ENCODE peak calls at places on chromosomes 12 and 14, in four cellular contexts. One of them, this sample, is unnamed.

GRCh38 chr12:69927145-69927544 is 102.1 kb downstream of the MYRFL start:
- DNase-seq in GM12878: no peak
- DNase-seq in K562: no peak
- DNase-seq in HepG2: no peak
- DNase-seq in this sample: no peak

GRCh38 chr14:62807636-62808035 is 237.6 kb downstream of the KCNH5 start:
- DNase-seq in GM12878: no peak
- DNase-seq in K562: no peak
- DNase-seq in HepG2: no peak
- DNase-seq in this sample: no peak

GRCh38 chr12:110279561-110279960 is 1.5 kb upstream of the ATP2A2 start:
- DNase-seq in GM12878: no peak
- DNase-seq in K562: no peak
- DNase-seq in HepG2: no peak
- DNase-seq in this sample: no peak

GRCh38 chr12:64900540-64900939 is 76.1 kb downstream of the TBC1D30 start:
- DNase-seq in GM12878: no peak
- DNase-seq in K562: no peak
- DNase-seq in HepG2: no peak
- DNase-seq in this sample: no peak

GRCh38 chr12:45518516-45519235 is 210.8 kb upstream of the ARID2 start:
- DNase-seq in GM12878: no peak
- DNase-seq in K562: no peak
- DNase-seq in HepG2: no peak
- DNase-seq in this sample: peak; percentile 56

GRCh38 chr12:73863541-73863940 is 674.1 kb upstream of the ATXN7L3B start:
- DNase-seq in GM12878: no peak
- DNase-seq in K562: no peak
- DNase-seq in HepG2: no peak
- DNase-seq in this sample: no peak

GRCh38 chr12:109601557-109601956 is 28.0 kb downstream of the MVK start:
- DNase-seq in GM12878: no peak
- DNase-seq in K562: no peak
- DNase-seq in HepG2: no peak
- DNase-seq in this sample: no peak

GRCh38 chr14:65302571-65303184 is 109.9 kb upstream of the FUT8 start:
- DNase-seq in GM12878: peak; percentile 98
- DNase-seq in K562: no peak
- DNase-seq in HepG2: no peak
- DNase-seq in this sample: no peak

GRCh38 chr14:94543450-94544123 is 17.7 kb upstream of the SERPINA4 start:
- DNase-seq in GM12878: no peak
- DNase-seq in K562: no peak
- DNase-seq in HepG2: peak; percentile 39
- DNase-seq in this sample: no peak

GRCh38 chr12:120726510-120726793 is 826 bp downstream of the ACADS start:
- DNase-seq in GM12878: no peak
- DNase-seq in K562: peak; percentile 20
- DNase-seq in HepG2: no peak
- DNase-seq in this sample: no peak

GRCh38 chr12:54411398-54412241 is 7.4 kb downstream of the ITGA5 start:
- DNase-seq in GM12878: no peak
- DNase-seq in K562: peak; percentile 76
- DNase-seq in HepG2: no peak
- DNase-seq in this sample: no peak

GRCh38 chr14:30214014-30214413 is 286.4 kb upstream of the PRKD1 start:
- DNase-seq in GM12878: no peak
- DNase-seq in K562: no peak
- DNase-seq in HepG2: no peak
- DNase-seq in this sample: no peak

GRCh38 chr14:104115691-104116543 is 22.5 kb upstream of the KIF26A start:
- DNase-seq in GM12878: no peak
- DNase-seq in K562: no peak
- DNase-seq in HepG2: no peak
- DNase-seq in this sample: peak; percentile 27

GRCh38 chr14:104115131-104115600 is 23.2 kb upstream of the KIF26A start:
- DNase-seq in GM12878: no peak
- DNase-seq in K562: no peak
- DNase-seq in HepG2: no peak
- DNase-seq in this sample: no peak

GRCh38 chr14:104118006-104118844 is 20.2 kb upstream of the KIF26A start:
- DNase-seq in GM12878: no peak
- DNase-seq in K562: no peak
- DNase-seq in HepG2: no peak
- DNase-seq in this sample: peak; percentile 22

GRCh38 chr14:104117341-104118005 is 20.9 kb upstream of the KIF26A start:
- DNase-seq in GM12878: no peak
- DNase-seq in K562: no peak
- DNase-seq in HepG2: no peak
- DNase-seq in this sample: peak; percentile 15

GRCh38 chr14:104116544-104117340 is 21.6 kb upstream of the KIF26A start:
- DNase-seq in GM12878: no peak
- DNase-seq in K562: no peak
- DNase-seq in HepG2: no peak
- DNase-seq in this sample: no peak
- TF ChIP-seq EP300 in GM12878: no peak
- TF ChIP-seq EP300 in K562: no peak
- TF ChIP-seq EP300 in HepG2: no peak
- TF ChIP-seq EP300 in this sample: no peak

DNA sequence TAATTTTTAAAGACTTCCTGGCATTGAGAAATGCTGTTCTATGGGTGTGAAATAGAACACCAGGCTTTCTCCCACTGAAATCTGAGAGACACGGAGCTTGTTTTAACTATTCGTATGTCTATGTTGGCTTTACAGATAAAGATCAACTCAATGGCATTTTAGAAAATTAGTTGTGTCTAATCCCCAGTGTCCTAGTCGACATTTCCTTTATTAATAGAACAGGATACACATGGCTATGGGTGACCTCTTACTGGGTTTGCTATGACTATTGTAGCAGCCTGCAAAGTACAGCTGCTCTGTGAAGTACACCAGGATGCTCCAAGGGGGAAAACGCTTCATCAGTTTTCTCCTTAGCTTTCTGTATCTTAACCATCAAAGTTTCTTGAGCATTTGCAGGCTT is 159.3 kb downstream of the SLC25A21 start:
- DNase-seq in GM12878: no peak
- DNase-seq in K562: no peak
- DNase-seq in HepG2: no peak
- DNase-seq in this sample: no peak
- H2AFZ ChIP-seq in GM12878: no peak overlapping the region
- H2AFZ ChIP-seq in K562: no peak overlapping the region
- H2AFZ ChIP-seq in HepG2: no peak overlapping the region
- H2AFZ ChIP-seq in this sample: no peak overlapping the region

DNA sequence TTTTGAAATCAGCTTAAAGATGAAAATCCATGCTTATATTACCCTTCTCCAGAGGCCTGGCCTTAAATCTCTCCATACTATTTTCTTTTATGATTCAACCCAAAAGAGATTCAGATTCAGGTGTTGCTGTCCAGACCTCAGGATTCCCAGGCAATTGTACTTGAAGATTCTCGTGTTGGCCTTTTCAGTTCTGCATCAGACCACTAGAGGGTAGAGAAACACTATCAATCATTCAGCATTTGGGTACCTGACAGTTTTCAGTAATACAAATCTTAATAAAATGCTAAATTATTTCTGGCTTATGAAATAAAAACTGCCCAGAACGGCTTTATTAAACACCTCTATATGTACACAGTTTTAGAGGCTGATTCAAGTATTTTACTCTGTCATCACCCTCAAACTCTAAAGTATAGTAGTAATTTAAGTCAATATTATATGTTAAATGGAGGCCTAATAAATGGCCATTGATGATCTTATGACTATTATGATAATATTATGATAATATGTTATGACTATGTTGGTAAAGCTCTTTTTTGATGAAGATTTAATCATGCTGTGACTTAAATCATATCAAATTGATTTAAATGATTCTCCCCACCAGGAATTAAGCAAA is 301.1 kb downstream of the DUSP6 start:
- DNase-seq in GM12878: no peak
- DNase-seq in K562: peak; percentile 30
- DNase-seq in HepG2: peak; percentile 38
- DNase-seq in this sample: peak; percentile 61
- TF ChIP-seq FOXM1 in GM12878: no peak
- TF ChIP-seq FOXM1 in K562: no peak
- TF ChIP-seq FOXM1 in HepG2: no peak
- TF ChIP-seq FOXM1 in this sample: no peak

GRCh38 chr12:12265571-12266388 is 1.1 kb downstream of the LRP6 start:
- DNase-seq in GM12878: no peak
- DNase-seq in K562: peak; percentile 11
- DNase-seq in HepG2: no peak
- DNase-seq in this sample: peak; percentile 29

GRCh38 chr12:12265035-12265434 is 1.8 kb downstream of the LRP6 start:
- DNase-seq in GM12878: no peak
- DNase-seq in K562: no peak
- DNase-seq in HepG2: no peak
- DNase-seq in this sample: no peak

GRCh38 chr12:12266389-12266872 is 413 bp downstream of the LRP6 start:
- DNase-seq in GM12878: no peak
- DNase-seq in K562: no peak
- DNase-seq in HepG2: no peak
- DNase-seq in this sample: peak; percentile 72

GRCh38 chr12:12267801-12268200 is 957 bp upstream of the LRP6 start:
- DNase-seq in GM12878: no peak
- DNase-seq in K562: peak; percentile 8
- DNase-seq in HepG2: no peak
- DNase-seq in this sample: peak; percentile 57

DNA sequence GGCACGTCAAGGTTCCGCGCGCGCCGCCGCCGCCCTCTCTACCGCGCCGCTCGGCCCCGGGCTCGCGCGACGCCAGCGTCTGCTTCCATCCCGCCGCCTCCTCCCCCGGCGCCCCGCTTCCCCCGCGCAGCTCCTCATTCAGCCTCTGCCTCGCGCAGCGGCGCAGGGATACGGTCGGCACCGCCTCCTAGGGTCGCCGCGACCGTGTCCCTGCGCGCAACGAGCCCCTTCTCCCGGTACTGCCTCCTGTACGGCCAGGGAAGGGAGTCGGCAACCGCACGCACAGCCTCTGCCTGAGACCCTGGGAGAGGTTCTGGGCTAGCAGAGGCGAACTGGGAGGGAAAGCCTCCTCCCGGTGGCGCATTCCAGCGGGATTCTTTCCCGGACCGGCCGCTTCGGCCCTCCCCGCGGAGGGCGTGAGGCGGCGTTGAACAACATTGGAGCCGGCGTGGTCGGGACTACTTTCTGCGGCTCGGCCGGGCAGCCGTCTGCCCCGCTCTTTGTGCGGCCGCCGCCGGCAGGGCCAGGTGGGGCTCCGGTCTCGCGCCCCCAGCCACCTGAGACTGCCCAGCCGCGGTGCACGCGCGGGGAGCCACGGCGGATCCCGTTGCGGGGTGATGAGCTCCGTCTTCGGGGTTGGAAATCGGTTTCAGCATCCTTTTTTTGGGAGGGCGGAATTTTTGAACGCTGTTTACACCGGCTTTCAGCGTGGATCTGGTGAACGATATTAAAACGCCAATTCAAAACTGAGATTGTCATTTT is at the start of gene LRP6:
- DNase-seq in GM12878: peak; percentile 40
- DNase-seq in K562: peak; percentile 88
- DNase-seq in HepG2: peak; percentile 80
- DNase-seq in this sample: peak; percentile 96
- TF ChIP-seq EP300 in GM12878: no peak
- TF ChIP-seq EP300 in K562: no peak
- TF ChIP-seq EP300 in HepG2: no peak
- TF ChIP-seq EP300 in this sample: no peak

GRCh38 chr14:81394739-81395138 is 5.4 kb downstream of the STON2 start:
- DNase-seq in GM12878: no peak
- DNase-seq in K562: no peak
- DNase-seq in HepG2: no peak
- DNase-seq in this sample: no peak

GRCh38 chr14:81392976-81393643 is 7.0 kb downstream of the STON2 start:
- DNase-seq in GM12878: no peak
- DNase-seq in K562: no peak
- DNase-seq in HepG2: no peak
- DNase-seq in this sample: no peak

GRCh38 chr14:81398196-81398891 is 1.8 kb downstream of the STON2 start:
- DNase-seq in GM12878: no peak
- DNase-seq in K562: no peak
- DNase-seq in HepG2: no peak
- DNase-seq in this sample: no peak

GRCh38 chr14:81392052-81392451 is 8.1 kb downstream of the STON2 start:
- DNase-seq in GM12878: no peak
- DNase-seq in K562: no peak
- DNase-seq in HepG2: no peak
- DNase-seq in this sample: no peak

GRCh38 chr14:81396108-81396507 is 4.0 kb downstream of the STON2 start:
- DNase-seq in GM12878: no peak
- DNase-seq in K562: no peak
- DNase-seq in HepG2: no peak
- DNase-seq in this sample: no peak
- H2AFZ ChIP-seq in GM12878: no peak overlapping the region
- H2AFZ ChIP-seq in K562: no peak overlapping the region
- H2AFZ ChIP-seq in HepG2: no peak overlapping the region
- H2AFZ ChIP-seq in this sample: no peak overlapping the region

DNA sequence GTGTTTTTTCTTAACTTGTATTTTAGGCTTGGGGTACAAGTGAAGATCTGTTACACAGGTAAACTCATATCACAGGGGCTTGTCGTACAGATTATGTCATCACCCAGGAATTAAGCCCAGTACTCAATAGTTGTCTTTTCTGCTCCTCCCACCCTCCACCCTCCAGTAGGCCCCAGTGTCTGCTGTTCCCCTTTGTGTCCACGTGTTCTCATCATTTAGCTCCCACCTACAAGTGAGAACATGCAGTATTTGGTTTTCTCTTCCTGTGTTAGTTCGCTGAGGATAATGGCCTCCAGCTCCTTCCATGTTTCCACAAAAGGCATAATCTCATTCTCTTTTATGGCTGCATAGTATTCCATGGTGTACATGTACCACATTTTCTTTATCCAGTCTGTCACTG is 166.7 kb downstream of the RIMBP2 start:
- DNase-seq in GM12878: no peak
- DNase-seq in K562: no peak
- DNase-seq in HepG2: no peak
- DNase-seq in this sample: no peak
- TF ChIP-seq FOXM1 in GM12878: no peak
- TF ChIP-seq FOXM1 in K562: no peak
- TF ChIP-seq FOXM1 in HepG2: no peak
- TF ChIP-seq FOXM1 in this sample: no peak

This sample was measured in SK-N-SH.